ENCODE peak calls at places on chromosomes 16 and 17, in five cellular contexts. N, S, B, K and R are unnamed samples.

GRCh38 chr16:66521951-66522771 is 27.8 kb downstream of the TK2 start:
- DNase-seq in N (peak; percentile 86), S (no peak), B (peak; percentile 98), K (peak; percentile 57), R (peak; percentile 84)

GRCh38 chr17:14510136-14510535 is 209.3 kb downstream of the HS3ST3B1 start:
- DNase-seq in N (no peak), S (peak; percentile 49), B (no peak), K (no peak), R (no peak)

GRCh38 chr16:12191102-12191501 is 214.6 kb downstream of the SNX29 start:
- DNase-seq in N (no peak), S (no peak), B (no peak), K (no peak), R (no peak)

GRCh38 chr17:4195306-4195705 is 52.3 kb downstream of the CYB5D2 start:
- DNase-seq in N (no peak), S (no peak), B (no peak), K (peak; percentile 73), R (peak; percentile 89)

GRCh38 chr17:31433091-31433790 is 41.8 kb downstream of the RAB11FIP4 start:
- DNase-seq in N (no peak), S (no peak), B (no peak), K (no peak), R (no peak)

GRCh38 chr17:77493901-77494663 is 353.3 kb downstream of the SEC14L1 start:
- DNase-seq in N (peak; percentile 50), S (no peak), B (no peak), K (no peak), R (no peak)

GRCh38 chr16:72475688-72476087 is 303.7 kb upstream of the PMFBP1 start:
- DNase-seq in N (no peak), S (no peak), B (peak; percentile 23), K (no peak), R (peak; percentile 12)

GRCh38 chr17:72183194-72183685 is 62.4 kb downstream of the SOX9 start:
- DNase-seq in N (no peak), S (no peak), B (no peak), K (no peak), R (no peak)

GRCh38 chr17:81693491-81694360 is 9.4 kb upstream of the MRPL12 start:
- DNase-seq in N (no peak), S (no peak), B (no peak), K (no peak), R (no peak)

GRCh38 chr17:72501404-72502110 is 380.7 kb downstream of the SOX9 start:
- DNase-seq in N (peak; percentile 83), S (no peak), B (no peak), K (no peak), R (no peak)

GRCh38 chr17:75084039-75084660 is 3.6 kb upstream of the SLC16A5 start:
- DNase-seq in N (no peak), S (no peak), B (peak; percentile 10), K (peak; percentile 48), R (peak; percentile 72)

GRCh38 chr17:38587956-38588771 is 17.6 kb downstream of the SRCIN1 start:
- DNase-seq in N (no peak), S (no peak), B (no peak), K (no peak), R (no peak)

GRCh38 chr16:81266680-81267095 is 28.2 kb downstream of the BCO1 start:
- DNase-seq in N (no peak), S (no peak), B (no peak), K (no peak), R (no peak)

GRCh38 chr17:289409-289808 is 63.2 kb downstream of the RPH3AL start:
- DNase-seq in N (peak; percentile 40), S (no peak), B (no peak), K (no peak), R (no peak)

GRCh38 chr16:50152386-50152806 is 710 bp upstream of the TENT4B start:
- DNase-seq in N (no peak), S (no peak), B (no peak), K (peak; percentile 47), R (peak; percentile 58)

GRCh38 chr16:4070936-4071335 is 45.3 kb downstream of the ADCY9 start:
- DNase-seq in N (no peak), S (no peak), B (no peak), K (no peak), R (no peak)

GRCh38 chr17:57783338-57783742 is 38.2 kb upstream of the CCDC182 start:
- DNase-seq in N (peak; percentile 87), S (no peak), B (peak; percentile 11), K (peak; percentile 33), R (peak; percentile 44)

GRCh38 chr16:441447-441846 is 16.0 kb downstream of the RAB11FIP3 start:
- DNase-seq in N (no peak), S (no peak), B (no peak), K (no peak), R (no peak)

GRCh38 chr17:3838206-3838605 is 7.8 kb downstream of the NCBP3 start:
- DNase-seq in N (no peak), S (no peak), B (no peak), K (no peak), R (no peak)

GRCh38 chr17:50361561-50362480 is 11.2 kb downstream of the MRPL27 start:
- DNase-seq in N (no peak), S (peak; percentile 39), B (peak; percentile 39), K (peak; percentile 83), R (peak; percentile 75)

GRCh38 chr17:18191071-18191667 is 7.5 kb downstream of the ALKBH5 start:
- DNase-seq in N (no peak), S (no peak), B (no peak), K (peak; percentile 36), R (peak; percentile 18)

GRCh38 chr17:75549246-75550138 is 24.0 kb downstream of the LLGL2 start:
- DNase-seq in N (peak; percentile 94), S (no peak), B (no peak), K (no peak), R (no peak)

GRCh38 chr17:49388290-49388640 is 26.2 kb upstream of the ZNF652 start:
- DNase-seq in N (no peak), S (no peak), B (no peak), K (no peak), R (no peak)

GRCh38 chr17:35764123-35764991 is 3.7 kb downstream of the C17orf50 start:
- DNase-seq in N (peak; percentile 95), S (no peak), B (peak; percentile 81), K (peak; percentile 84), R (peak; percentile 87)

GRCh38 chr17:43945074-43945824 is 3.0 kb upstream of the PPY start:
- DNase-seq in N (no peak), S (no peak), B (no peak), K (peak; percentile 18), R (peak; percentile 57)

GRCh38 chr16:86520317-86521210 is 10.2 kb downstream of the FOXF1 start:
- DNase-seq in N (no peak), S (no peak), B (no peak), K (peak; percentile 42), R (peak; percentile 87)

GRCh38 chr17:6843241-6843890 is 11.8 kb upstream of the TEKT1 start:
- DNase-seq in N (no peak), S (peak; percentile 16), B (peak; percentile 33), K (peak; percentile 55), R (peak; percentile 54)

GRCh38 chr16:2148714-2149629 is 547 bp downstream of the RAB26 start:
- DNase-seq in N (peak; percentile 62), S (no peak), B (peak; percentile 4), K (no peak), R (no peak)

GRCh38 chr17:5410594-5411272 is 8.7 kb downstream of the NUP88 start:
- DNase-seq in N (no peak), S (no peak), B (no peak), K (no peak), R (no peak)

GRCh38 chr17:77246110-77247047 is 105.6 kb downstream of the SEC14L1 start:
- DNase-seq in N (no peak), S (no peak), B (no peak), K (no peak), R (no peak)

GRCh38 chr16:86066755-86067154 is 167.8 kb downstream of the IRF8 start:
- DNase-seq in N (no peak), S (no peak), B (no peak), K (no peak), R (no peak)

GRCh38 chr17:35084987-35085386 is 21.5 kb upstream of the RFFL start:
- DNase-seq in N (no peak), S (no peak), B (peak; percentile 94), K (peak; percentile 33), R (no peak)

GRCh38 chr16:15519767-15520166 is 85.4 kb downstream of the BMERB1 start:
- DNase-seq in N (no peak), S (no peak), B (no peak), K (no peak), R (no peak)

GRCh38 chr16:52812945-52813556 is 239.6 kb downstream of the CHD9NB start:
- DNase-seq in N (no peak), S (peak; percentile 48), B (peak; percentile 75), K (peak; percentile 43), R (peak; percentile 57)

GRCh38 chr17:40307001-40307690 is 1.8 kb upstream of the RARA start:
- DNase-seq in N (no peak), S (no peak), B (no peak), K (peak; percentile 93), R (peak; percentile 74)

GRCh38 chr17:58331815-58332719 is 3.5 kb upstream of the TSPOAP1 start:
- DNase-seq in N (peak; percentile 91), S (no peak), B (no peak), K (no peak), R (no peak)

GRCh38 chr17:35748323-35748960 is 4.6 kb downstream of the GAS2L2 start:
- DNase-seq in N (peak; percentile 75), S (no peak), B (no peak), K (no peak), R (no peak)

GRCh38 chr17:68854509-68854908 is 100.7 kb downstream of the ABCA8 start:
- DNase-seq in N (no peak), S (no peak), B (no peak), K (no peak), R (no peak)

GRCh38 chr16:89936508-89936907 is 12.0 kb upstream of the DEF8 start:
- DNase-seq in N (no peak), S (no peak), B (no peak), K (no peak), R (no peak)